ENCODE peak calls at places on chromosomes 13 and 19, in five cellular contexts. X, K, T, D and R are unnamed samples.

GRCh38 chr19:53958168-53958571 is 4.6 kb upstream of the CACNG8 start:
- DNase-seq in X (no peak), K (no peak), T (no peak), D (no peak), R (no peak)

GRCh38 chr19:4870025-4870700 is 2.7 kb upstream of the PLIN3 start:
- DNase-seq in X (peak), K (peak), T (peak), D (no peak), R (peak)

GRCh38 chr13:33207616-33207964 is 78.0 kb downstream of the STARD13 start:
- DNase-seq in X (no peak), K (no peak), T (no peak), D (no peak), R (peak)

GRCh38 chr19:55384576-55385235 is 614 bp upstream of the TMEM238 start:
- DNase-seq in X (no peak), K (no peak), T (peak), D (no peak), R (no peak)

GRCh38 chr13:72963762-72964161 is 95.0 kb upstream of the KLF5 start:
- DNase-seq in X (no peak), K (no peak), T (no peak), D (no peak), R (no peak)

GRCh38 chr13:22001336-22001735 is 330.5 kb downstream of the FGF9 start:
- DNase-seq in X (no peak), K (no peak), T (no peak), D (no peak), R (no peak)

GRCh38 chr13:26482451-26483197 is 74.9 kb upstream of the WASF3 start:
- DNase-seq in X (peak), K (peak), T (no peak), D (no peak), R (peak)

GRCh38 chr13:20671789-20672188 is 31.7 kb upstream of the IL17D start:
- DNase-seq in X (no peak), K (no peak), T (no peak), D (no peak), R (no peak)

GRCh38 chr13:44142911-44143665 is 230.5 kb upstream of the SERP2 start:
- DNase-seq in X (no peak), K (no peak), T (no peak), D (no peak), R (no peak)

GRCh38 chr13:79874396-79875360 is 393.7 kb downstream of the NDFIP2 start:
- DNase-seq in X (no peak), K (no peak), T (no peak), D (no peak), R (no peak)

GRCh38 chr13:110361365-110361911 is 54.4 kb downstream of the COL4A2 start:
- DNase-seq in X (peak), K (peak), T (peak), D (peak), R (peak)

GRCh38 chr13:39970177-39970846 is 314.9 kb downstream of the COG6 start:
- DNase-seq in X (no peak), K (no peak), T (no peak), D (no peak), R (no peak)

GRCh38 chr13:26485786-26486185 is 71.7 kb upstream of the WASF3 start:
- DNase-seq in X (no peak), K (no peak), T (no peak), D (no peak), R (no peak)

GRCh38 chr13:75226755-75227435 is 255.1 kb downstream of the TBC1D4 start:
- DNase-seq in X (no peak), K (peak), T (no peak), D (no peak), R (peak)

GRCh38 chr13:23087884-23088283 is 92.9 kb upstream of the SGCG start:
- DNase-seq in X (no peak), K (no peak), T (no peak), D (no peak), R (no peak)

GRCh38 chr19:45147835-45148676 is 12.7 kb downstream of the NKPD1 start:
- DNase-seq in X (no peak), K (no peak), T (no peak), D (no peak), R (no peak)

GRCh38 chr19:45146716-45147337 is 14.0 kb downstream of the NKPD1 start:
- DNase-seq in X (no peak), K (no peak), T (no peak), D (no peak), R (no peak)

GRCh38 chr19:45144431-45145269 is 16.1 kb downstream of the NKPD1 start:
- DNase-seq in X (no peak), K (no peak), T (no peak), D (no peak), R (no peak)

GRCh38 chr19:45146251-45146650 is 14.5 kb downstream of the NKPD1 start:
- DNase-seq in X (no peak), K (no peak), T (no peak), D (no peak), R (no peak)

GRCh38 chr19:45145270-45146189 is 15.3 kb downstream of the NKPD1 start:
- DNase-seq in X (no peak), K (no peak), T (no peak), D (no peak), R (no peak)
- H3K4me3 ChIP-seq in X (no peak), K (no peak), T (no peak), D (no peak), R (no peak)

GRCh38 chr19:49926520-49926919 is 2.5 kb upstream of the ATF5 start:
- DNase-seq in X (no peak), K (no peak), T (no peak), D (no peak), R (no peak)

GRCh38 chr19:49921871-49922755 is 6.9 kb upstream of the ATF5 start:
- DNase-seq in X (peak), K (no peak), T (no peak), D (no peak), R (no peak)

GRCh38 chr19:49923055-49924003 is 5.7 kb upstream of the ATF5 start:
- DNase-seq in X (peak), K (no peak), T (no peak), D (no peak), R (no peak)

GRCh38 chr19:49925486-49925885 is 3.5 kb upstream of the ATF5 start:
- DNase-seq in X (no peak), K (no peak), T (no peak), D (no peak), R (no peak)

GRCh38 chr19:49924004-49924880 is 4.8 kb upstream of the ATF5 start:
- DNase-seq in X (peak), K (no peak), T (no peak), D (no peak), R (no peak)
- H3K4me3 ChIP-seq in X (no peak), K (no peak), T (no peak), D (no peak), R (no peak)

DNA sequence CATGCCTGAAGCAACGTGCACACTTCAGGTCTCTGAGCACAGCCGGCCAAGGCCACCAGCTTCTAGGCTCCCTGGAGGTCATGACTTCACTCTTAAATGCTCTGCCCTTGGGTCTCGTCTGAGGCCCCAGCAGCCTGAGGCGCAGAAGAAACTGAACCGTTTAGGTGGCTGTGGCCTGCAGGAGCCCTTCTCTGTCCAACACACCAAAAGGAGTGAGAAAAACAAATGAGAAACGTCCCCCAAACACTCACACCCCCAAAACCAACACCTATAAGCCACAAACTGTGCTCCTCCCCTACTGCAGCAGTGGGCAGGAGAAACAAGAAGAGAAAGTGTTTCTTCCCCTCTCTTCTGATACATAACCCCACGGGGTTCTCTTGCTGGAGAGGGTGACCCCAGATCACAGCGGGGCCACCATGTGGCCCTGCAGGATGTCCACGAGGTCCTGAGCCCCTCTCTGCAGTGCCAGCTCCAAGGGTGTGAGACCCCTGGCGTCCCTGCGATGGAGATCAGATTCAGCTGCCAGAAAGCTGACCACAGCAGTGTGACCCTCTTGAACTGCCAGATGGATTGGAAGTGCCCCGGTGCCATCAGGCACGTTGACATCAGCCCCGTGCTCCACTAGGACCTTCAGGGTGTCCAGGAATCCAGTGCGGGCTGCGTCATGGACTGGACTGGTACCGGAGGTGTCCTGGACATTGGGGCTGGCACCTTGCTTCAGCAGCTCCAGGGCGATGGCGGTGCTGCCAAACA is 1.0 kb upstream of the KRI1 start:
- DNase-seq in X (peak), K (no peak), T (no peak), D (no peak), R (no peak)
- H3K4me3 ChIP-seq in X (no peak), K (no peak), T (peak), D (peak), R (peak)

GRCh38 chr13:98575876-98576214 is 1.1 kb downstream of the STK24 start:
- DNase-seq in X (no peak), K (no peak), T (no peak), D (no peak), R (no peak)

GRCh38 chr13:98577823-98578285 is 947 bp upstream of the STK24 start:
- DNase-seq in X (no peak), K (no peak), T (no peak), D (no peak), R (no peak)

GRCh38 chr13:98576963-98577822 is at the start of gene STK24:
- DNase-seq in X (peak), K (peak), T (peak), D (no peak), R (peak)

GRCh38 chr13:98575009-98575866 is 1.7 kb downstream of the STK24 start:
- DNase-seq in X (no peak), K (no peak), T (no peak), D (no peak), R (no peak)

DNA sequence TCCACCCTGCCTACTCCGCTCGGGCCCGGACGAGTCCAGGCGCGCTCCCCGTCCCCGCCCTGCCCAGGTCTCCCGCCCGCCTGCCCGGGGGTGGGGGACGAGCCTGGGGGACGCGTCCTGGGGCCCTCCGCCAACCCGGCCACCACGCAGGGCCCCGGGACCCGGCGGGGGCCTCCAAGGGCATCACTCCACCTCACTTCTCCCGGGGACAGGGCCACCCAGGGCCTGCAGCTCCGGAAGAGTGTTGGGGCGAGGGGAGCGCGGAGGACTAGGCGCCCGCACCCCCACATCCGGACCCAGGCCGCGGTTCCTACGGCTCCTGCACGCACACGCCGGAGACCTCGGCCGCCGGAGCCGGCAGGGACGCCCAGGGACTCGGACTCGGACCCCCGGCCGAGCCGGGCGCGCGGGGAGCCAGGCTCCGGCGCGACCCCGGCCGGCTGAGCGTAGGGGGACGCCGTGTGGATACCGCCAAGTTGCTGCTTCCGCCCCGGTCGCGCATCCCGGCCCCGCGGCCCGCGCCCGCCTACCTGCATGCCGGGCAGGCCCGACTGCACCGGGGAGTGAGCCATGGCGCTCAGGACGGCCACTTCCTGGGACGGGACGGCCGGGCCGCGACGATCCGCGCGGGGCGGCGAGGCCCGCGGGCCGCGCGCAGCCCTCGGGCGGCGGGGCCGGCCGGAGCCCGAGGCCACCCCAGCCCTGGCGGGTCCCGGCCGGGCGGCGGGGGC is 527 bp downstream of the STK24 start:
- DNase-seq in X (peak), K (no peak), T (peak), D (no peak), R (no peak)
- H3K4me3 ChIP-seq in X (peak), K (peak), T (peak), D (peak), R (peak)

GRCh38 chr13:29740961-29741360 is 109.5 kb downstream of the UBL3 start:
- DNase-seq in X (no peak), K (no peak), T (no peak), D (no peak), R (no peak)

GRCh38 chr13:29748097-29748496 is 102.3 kb downstream of the UBL3 start:
- DNase-seq in X (no peak), K (no peak), T (no peak), D (no peak), R (no peak)

GRCh38 chr13:29746167-29746677 is 104.2 kb downstream of the UBL3 start:
- DNase-seq in X (no peak), K (no peak), T (no peak), D (no peak), R (no peak)

GRCh38 chr13:29745704-29746103 is 104.7 kb downstream of the UBL3 start:
- DNase-seq in X (no peak), K (no peak), T (no peak), D (no peak), R (no peak)

DNA sequence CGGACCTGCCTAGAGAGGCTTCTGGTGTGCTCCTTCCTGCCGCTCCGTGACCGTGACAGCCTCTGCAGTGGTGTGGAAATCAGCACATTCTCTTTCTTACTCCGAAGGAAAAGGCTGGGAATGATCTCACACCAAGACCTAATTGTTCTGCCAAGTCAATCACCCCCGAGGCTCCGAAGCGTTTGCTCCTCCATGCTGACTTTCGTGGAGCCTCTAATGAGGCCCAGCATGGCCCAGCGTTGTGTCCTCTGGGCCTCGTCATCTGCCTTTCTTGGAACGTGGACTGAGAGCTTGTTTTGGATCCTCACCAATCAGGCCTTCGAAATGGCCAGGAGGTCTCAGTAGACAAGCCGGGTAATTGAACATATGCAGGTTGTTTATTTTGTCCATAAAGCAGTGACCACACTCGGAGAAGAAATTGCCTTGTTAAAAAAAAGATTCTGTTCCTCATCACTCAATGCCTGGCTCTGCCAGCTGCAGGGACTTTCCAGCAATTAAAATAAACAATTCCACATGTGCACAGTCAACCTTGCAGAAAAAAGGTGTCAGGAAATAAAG is 107.1 kb downstream of the UBL3 start:
- DNase-seq in X (peak), K (peak), T (peak), D (no peak), R (peak)
- H3K4me3 ChIP-seq in X (no peak), K (no peak), T (no peak), D (no peak), R (no peak)

GRCh38 chr13:83879431-83880171 is 2.7 kb downstream of the SLITRK1 start:
- DNase-seq in X (no peak), K (no peak), T (no peak), D (no peak), R (no peak)

GRCh38 chr13:83882626-83882959 is 319 bp upstream of the SLITRK1 start:
- DNase-seq in X (no peak), K (no peak), T (no peak), D (no peak), R (no peak)

GRCh38 chr13:83881917-83882625 is at the start of gene SLITRK1:
- DNase-seq in X (peak), K (peak), T (peak), D (no peak), R (no peak)

GRCh38 chr13:83880275-83881027 is 1.8 kb downstream of the SLITRK1 start:
- DNase-seq in X (no peak), K (no peak), T (no peak), D (no peak), R (no peak)

GRCh38 chr13:83881031-83881727 is 1.1 kb downstream of the SLITRK1 start:
- DNase-seq in X (no peak), K (no peak), T (no peak), D (no peak), R (no peak)
- H3K4me3 ChIP-seq in X (no peak), K (peak), T (no peak), D (peak), R (peak)